ENCODE peak calls at places on chromosome 1, in eight cellular contexts. H, Z, N, G, B, P, L and V are unnamed samples.

GRCh38 chr1:27097484-27097917 is 57.4 kb downstream of the SLC9A1 start:
- DNase-seq in H (peak), Z (peak), N (peak), G (peak), B (peak), P (peak), L (peak), V (peak)

GRCh38 chr1:41731631-41732030 is 187.1 kb downstream of the HIVEP3 start:
- DNase-seq in H (no peak), Z (no peak), N (no peak), G (no peak), B (no peak), P (no peak), L (no peak), V (no peak)

GRCh38 chr1:2208309-2209239 is 14.0 kb upstream of the FAAP20 start:
- DNase-seq in H (no peak), Z (no peak), N (peak), G (no peak), B (peak), P (no peak), L (no peak), V (no peak)

GRCh38 chr1:233233508-233234040 is 62.0 kb downstream of the PCNX2 start:
- DNase-seq in H (no peak), Z (no peak), N (no peak), G (no peak), B (no peak), P (no peak), L (no peak), V (no peak)

GRCh38 chr1:111880866-111881837 is 108.3 kb downstream of the KCND3 start:
- DNase-seq in H (no peak), Z (peak), N (peak), G (no peak), B (no peak), P (no peak), L (no peak), V (no peak)

GRCh38 chr1:155254228-155254713 is 1.0 kb downstream of the ENTREP3 start:
- DNase-seq in H (no peak), Z (no peak), N (no peak), G (no peak), B (no peak), P (no peak), L (no peak), V (no peak)

GRCh38 chr1:228241259-228241658 is 33.4 kb downstream of the OBSCN start:
- DNase-seq in H (no peak), Z (no peak), N (no peak), G (no peak), B (no peak), P (no peak), L (no peak), V (no peak)

GRCh38 chr1:182083851-182084486 is 22.5 kb upstream of the ZNF648 start:
- DNase-seq in H (no peak), Z (no peak), N (no peak), G (no peak), B (no peak), P (no peak), L (no peak), V (no peak)

GRCh38 chr1:112508242-112509004 is at the start of gene WNT2B:
- DNase-seq in H (no peak), Z (no peak), N (peak), G (peak), B (no peak), P (no peak), L (no peak), V (peak)

GRCh38 chr1:175338447-175339135 is 146.0 kb upstream of the KIAA0040 start:
- DNase-seq in H (no peak), Z (peak), N (no peak), G (no peak), B (no peak), P (peak), L (no peak), V (peak)

GRCh38 chr1:158002022-158002629 is 8.7 kb downstream of the KIRREL1 start:
- DNase-seq in H (no peak), Z (no peak), N (no peak), G (no peak), B (no peak), P (no peak), L (no peak), V (no peak)

GRCh38 chr1:79042539-79042938 is 36.0 kb upstream of the ADGRL4 start:
- DNase-seq in H (no peak), Z (no peak), N (no peak), G (no peak), B (no peak), P (no peak), L (no peak), V (no peak)